ENCODE peak calls at places on chromosome 2, in ten cellular contexts. F is fibroblast of villous mesenchyme; U is lower lobe of right lung; Z is foreskin fibroblast; W is upper lobe of right lung; G is Calu3; L is BJ; E is CD4-positive, alpha-beta T cell; D is suprapubic skin; O is kidney. Y is an unnamed sample.

GRCh38 chr2:235402444-235402843 is 91.4 kb upstream of the AGAP1 start:
- DNase-seq in F (no peak), U (no peak), Z (no peak), W (no peak), G (peak; percentile 29), L (no peak), E (no peak), D (no peak), O (no peak), Y (no peak)

GRCh38 chr2:204116154-204116792 is 179.7 kb downstream of the ICOS start:
- DNase-seq in F (no peak), U (no peak), Z (no peak), W (no peak), G (no peak), L (no peak), E (no peak), D (no peak), O (no peak), Y (no peak)

GRCh38 chr2:29425866-29426265 is 310.7 kb downstream of the CLIP4 start:
- DNase-seq in F (no peak), U (no peak), Z (no peak), W (no peak), G (no peak), L (no peak), E (no peak), D (no peak), O (no peak), Y (no peak)

GRCh38 chr2:163812926-163813520 is 77.2 kb upstream of the FIGN start:
- DNase-seq in F (no peak), U (no peak), Z (no peak), W (no peak), G (no peak), L (no peak), E (no peak), D (no peak), O (no peak), Y (no peak)

GRCh38 chr2:149152597-149152996 is 114.1 kb downstream of the LYPD6B start:
- DNase-seq in F (peak; percentile 59), U (no peak), Z (no peak), W (no peak), G (no peak), L (no peak), E (no peak), D (no peak), O (no peak), Y (no peak)

GRCh38 chr2:12416600-12416999 is 300.1 kb upstream of the TRIB2 start:
- DNase-seq in F (peak; percentile 81), U (peak; percentile 69), Z (peak; percentile 71), W (peak; percentile 77), G (peak; percentile 21), L (no peak), E (peak; percentile 72), D (no peak), O (no peak), Y (no peak)

GRCh38 chr2:173909846-173910245 is 55.3 kb downstream of the SP3 start:
- DNase-seq in F (no peak), U (no peak), Z (no peak), W (no peak), G (no peak), L (no peak), E (no peak), D (no peak), O (no peak), Y (no peak)

GRCh38 chr2:85902496-85902895 is 13.7 kb upstream of the ST3GAL5 start:
- DNase-seq in F (no peak), U (no peak), Z (peak; percentile 70), W (no peak), G (no peak), L (peak; percentile 59), E (no peak), D (no peak), O (no peak), Y (no peak)

GRCh38 chr2:238872628-238873400 is 24.9 kb downstream of the TWIST2 start:
- DNase-seq in F (no peak), U (no peak), Z (peak; percentile 60), W (no peak), G (no peak), L (no peak), E (no peak), D (peak; percentile 59), O (no peak), Y (no peak)

GRCh38 chr2:12304494-12305228 is 412.1 kb upstream of the TRIB2 start:
- DNase-seq in F (peak; percentile 89), U (no peak), Z (peak; percentile 91), W (no peak), G (no peak), L (no peak), E (no peak), D (no peak), O (no peak), Y (no peak)

GRCh38 chr2:176117823-176118376 is 1.3 kb downstream of the HOXD10 start:
- DNase-seq in F (no peak), U (no peak), Z (no peak), W (no peak), G (no peak), L (no peak), E (no peak), D (peak; percentile 40), O (no peak), Y (no peak)

GRCh38 chr2:200901459-200902072 is 12.4 kb downstream of the NIF3L1 start:
- DNase-seq in F (peak; percentile 91), U (peak; percentile 50), Z (peak; percentile 93), W (no peak), G (peak; percentile 75), L (peak; percentile 63), E (peak; percentile 49), D (peak; percentile 67), O (no peak), Y (no peak)

GRCh38 chr2:62196278-62196901 is 475 bp downstream of the B3GNT2 start:
- DNase-seq in F (no peak), U (peak; percentile 83), Z (no peak), W (peak; percentile 88), G (peak; percentile 59), L (no peak), E (peak; percentile 64), D (peak; percentile 76), O (peak; percentile 89), Y (no peak)

GRCh38 chr2:109644571-109645275 is 30.6 kb downstream of the SOWAHC start:
- DNase-seq in F (no peak), U (peak; percentile 60), Z (peak; percentile 21), W (no peak), G (peak; percentile 24), L (no peak), E (no peak), D (no peak), O (no peak), Y (no peak)

GRCh38 chr2:2020897-2021296 is 276.6 kb upstream of the PXDN start:
- DNase-seq in F (no peak), U (no peak), Z (no peak), W (no peak), G (no peak), L (no peak), E (no peak), D (no peak), O (no peak), Y (no peak)

GRCh38 chr2:226703501-226703900 is 96.1 kb downstream of the IRS1 start:
- DNase-seq in F (no peak), U (no peak), Z (no peak), W (no peak), G (no peak), L (no peak), E (no peak), D (no peak), O (no peak), Y (no peak)

GRCh38 chr2:55099878-55100820 is 49.9 kb upstream of the RTN4 start:
- DNase-seq in F (peak; percentile 85), U (no peak), Z (peak; percentile 88), W (no peak), G (no peak), L (no peak), E (no peak), D (no peak), O (no peak), Y (no peak)

GRCh38 chr2:1222062-1222461 is 191.2 kb upstream of the TPO start:
- DNase-seq in F (no peak), U (no peak), Z (no peak), W (no peak), G (no peak), L (no peak), E (no peak), D (no peak), O (no peak), Y (no peak)

GRCh38 chr2:71927757-71928715 is 219.6 kb downstream of the CYP26B1 start:
- DNase-seq in F (no peak), U (no peak), Z (no peak), W (peak; percentile 33), G (no peak), L (no peak), E (no peak), D (no peak), O (no peak), Y (no peak)

GRCh38 chr2:127382836-127383235 is 4.9 kb downstream of the MAP3K2 start:
- DNase-seq in F (no peak), U (no peak), Z (no peak), W (no peak), G (no peak), L (no peak), E (no peak), D (no peak), O (no peak), Y (no peak)
- TF ChIP-seq CTCF in F (no peak), U (no peak), Z (no peak), W (no peak), G (no peak), L (no peak), E (no peak), D (no peak), O (no peak), Y (no peak)

DNA sequence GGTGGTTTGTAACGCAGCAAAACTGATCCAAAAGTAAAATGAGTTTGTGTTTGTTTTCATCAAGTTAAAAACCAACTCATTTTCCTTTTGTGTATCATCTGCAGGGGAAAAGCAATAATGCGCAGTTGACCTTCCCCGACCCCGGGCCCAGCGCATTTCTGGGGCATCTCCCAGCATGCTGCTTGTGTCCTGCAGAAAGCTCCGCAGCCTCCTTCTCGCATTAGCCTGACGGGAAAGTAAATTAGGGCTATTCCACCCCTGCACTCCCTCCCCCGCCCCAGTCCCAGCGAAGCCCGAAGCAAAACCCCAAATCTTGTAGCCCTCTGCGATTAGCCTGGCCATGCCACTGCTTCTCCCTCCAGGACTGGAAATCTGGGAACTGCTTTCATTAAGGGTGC is 82.0 kb upstream of the PPM1B start:
- DNase-seq in F (no peak), U (no peak), Z (no peak), W (no peak), G (no peak), L (no peak), E (no peak), D (no peak), O (no peak), Y (no peak)
- TF ChIP-seq CTCF in F (no peak), U (no peak), Z (no peak), W (no peak), G (no peak), L (no peak), E (no peak), D (no peak), O (no peak), Y (no peak)

GRCh38 chr2:233449071-233449901 is 95.0 kb downstream of the DGKD start:
- DNase-seq in F (peak; percentile 52), U (peak; percentile 48), Z (peak; percentile 81), W (peak; percentile 67), G (no peak), L (no peak), E (peak; percentile 29), D (peak; percentile 55), O (peak; percentile 72), Y (peak; percentile 71)
- TF ChIP-seq CTCF in F (peak; percentile 86), U (peak; percentile 51), Z (peak; percentile 69), W (peak; percentile 57), G (no peak), L (peak; percentile 92), E (no peak), D (no peak), O (peak; percentile 62), Y (peak; percentile 62)

GRCh38 chr2:180322781-180323180 is 315.7 kb upstream of the CWC22 start:
- DNase-seq in F (peak; percentile 38), U (no peak), Z (peak; percentile 34), W (no peak), G (no peak), L (no peak), E (no peak), D (no peak), O (no peak), Y (no peak)
- TF ChIP-seq CTCF in F (no peak), U (no peak), Z (no peak), W (no peak), G (no peak), L (no peak), E (no peak), D (no peak), O (no peak), Y (no peak)